ENCODE peak calls at places on chromosomes 6 and 20, in six cellular contexts. X, L, H, U, Z and S are unnamed samples.

GRCh38 chr6:105097288-105097687 is 82.5 kb downstream of the POPDC3 start:
- DNase-seq in L (no peak), Z (no peak), X (no peak), U (no peak), H (no peak), S (no peak)

GRCh38 chr20:52433326-52434040 is 241.9 kb upstream of the ZFP64 start:
- DNase-seq in L (no peak), H (no peak), Z (no peak), U (no peak), X (no peak), S (no peak)

GRCh38 chr6:6614096-6614964 is 25.8 kb downstream of the LY86 start:
- DNase-seq in X (no peak), L (no peak), Z (no peak), H (no peak), U (no peak), S (no peak)

GRCh38 chr6:11729083-11729482 is 49.5 kb downstream of the ADTRP start:
- DNase-seq in L (peak), U (no peak), H (no peak), X (no peak), Z (no peak), S (no peak)

GRCh38 chr6:17032595-17033591 is 69.0 kb upstream of the STMND1 start:
- DNase-seq in L (no peak), Z (peak), H (peak), X (peak), U (peak), S (no peak)

GRCh38 chr6:104126621-104127020 is 733.1 kb downstream of the HACE1 start:
- DNase-seq in Z (no peak), H (no peak), X (no peak), U (no peak), L (no peak), S (no peak)

GRCh38 chr20:14829897-14830296 is 492.5 kb upstream of the FLRT3 start:
- DNase-seq in Z (no peak), X (no peak), H (no peak), U (no peak), L (no peak), S (peak)

GRCh38 chr20:37846573-37846972 is 56.4 kb upstream of the VSTM2L start:
- DNase-seq in H (no peak), U (no peak), Z (no peak), L (no peak), X (no peak), S (no peak)

GRCh38 chr6:134303903-134304302 is 14.0 kb downstream of the SGK1 start:
- DNase-seq in U (no peak), Z (peak), H (no peak), L (no peak), X (peak), S (no peak)

GRCh38 chr6:99130897-99131873 is 183.4 kb upstream of the FBXL4 start:
- DNase-seq in U (no peak), H (no peak), L (no peak), Z (no peak), X (peak), S (no peak)